ENCODE peak calls at places on chromosome 17, in five cellular contexts. M is H1, G is trophoblast cell, I is neuronal stem cell, X is mesenchymal stem cell. H is an unnamed sample.

GRCh38 chr17:42519546-42520444 is 16.2 kb upstream of the NAGLU start:
- DNase-seq in I (peak; percentile 72), X (peak; percentile 98), M (peak; percentile 51), G (peak; percentile 98), H (peak; percentile 77)

GRCh38 chr17:54494731-54495715 is 405.6 kb upstream of the TOM1L1 start:
- DNase-seq in G (no peak), X (no peak), M (no peak), I (no peak), H (no peak)

GRCh38 chr17:69588739-69589334 is 174.3 kb downstream of the MAP2K6 start:
- DNase-seq in M (no peak), I (no peak), G (peak; percentile 76), X (peak; percentile 40), H (no peak)

GRCh38 chr17:82831041-82831817 is 8.6 kb downstream of the ZNF750 start:
- DNase-seq in X (no peak), G (no peak), I (no peak), M (no peak), H (no peak)

GRCh38 chr17:39045948-39046679 is 78.9 kb upstream of the FBXO47 start:
- DNase-seq in I (no peak), X (no peak), M (no peak), G (no peak), H (peak; percentile 93)

GRCh38 chr17:12859520-12859919 is 70.2 kb downstream of the ARHGAP44 start:
- DNase-seq in I (no peak), X (no peak), G (no peak), M (no peak), H (no peak)

GRCh38 chr17:40329981-40330794 is 21.2 kb downstream of the RARA start:
- DNase-seq in I (no peak), G (no peak), X (no peak), M (no peak), H (no peak)

GRCh38 chr17:57552114-57552601 is 192.9 kb downstream of the CCDC182 start:
- DNase-seq in G (no peak), X (peak; percentile 57), M (no peak), I (no peak), H (peak; percentile 89)

GRCh38 chr17:43220511-43221125 is 7.8 kb downstream of the CCDC200 start:
- DNase-seq in M (no peak), X (no peak), G (no peak), I (no peak), H (no peak)

GRCh38 chr17:34269969-34270368 is at the start of gene CCL7:
- DNase-seq in M (no peak), I (no peak), X (peak; percentile 60), G (no peak), H (no peak)

GRCh38 chr17:64938290-64938689 is 19.0 kb upstream of the LRRC37A3 start:
- DNase-seq in I (no peak), X (no peak), M (no peak), G (peak; percentile 80), H (no peak)

GRCh38 chr17:43608313-43608712 is 53.4 kb downstream of the MEOX1 start:
- DNase-seq in X (peak; percentile 67), I (no peak), G (no peak), M (no peak), H (no peak)

GRCh38 chr17:6138761-6139446 is 68.7 kb downstream of the WSCD1 start:
- DNase-seq in X (no peak), G (no peak), I (no peak), M (peak; percentile 7), H (peak; percentile 81)

GRCh38 chr17:40541060-40541872 is 24.0 kb downstream of the CCR7 start:
- DNase-seq in X (no peak), M (no peak), G (no peak), I (no peak), H (no peak)

GRCh38 chr17:12992676-12993075 is 25.2 kb downstream of the ELAC2 start:
- DNase-seq in G (no peak), I (no peak), X (no peak), M (no peak), H (no peak)

GRCh38 chr17:77254961-77255741 is 114.4 kb downstream of the SEC14L1 start:
- DNase-seq in X (peak; percentile 97), I (no peak), M (no peak), G (peak; percentile 94), H (peak; percentile 68)

GRCh38 chr17:30780343-30780742 is 44.1 kb downstream of the CRLF3 start:
- DNase-seq in G (no peak), X (peak; percentile 8), M (no peak), I (no peak), H (no peak)

GRCh38 chr17:69320210-69320907 is 6.6 kb downstream of the ABCA5 start:
- DNase-seq in I (no peak), X (no peak), G (no peak), M (no peak), H (no peak)

GRCh38 chr17:61389670-61390478 is 9.8 kb upstream of the TBX2 start:
- DNase-seq in M (no peak), X (peak; percentile 46), G (peak; percentile 44), I (no peak), H (peak; percentile 85)

GRCh38 chr17:44970136-44970737 is 2.1 kb upstream of the C1QL1 start:
- DNase-seq in X (peak; percentile 46), I (no peak), M (no peak), G (peak; percentile 32), H (peak; percentile 72)

GRCh38 chr17:68318103-68318991 is 27.1 kb downstream of the ARSG start:
- DNase-seq in I (no peak), G (peak; percentile 66), X (peak; percentile 94), M (no peak), H (no peak)

GRCh38 chr17:75033346-75034235 is 13.2 kb downstream of the ATP5PD start:
- DNase-seq in M (peak; percentile 87), I (peak; percentile 98), G (peak; percentile 97), X (peak; percentile 95), H (peak; percentile 98)

GRCh38 chr17:60563743-60564142 is 36.2 kb upstream of the PPM1D start:
- DNase-seq in M (no peak), X (no peak), I (no peak), G (peak; percentile 35), H (no peak)

GRCh38 chr17:72470338-72471133 is 349.7 kb downstream of the SOX9 start:
- DNase-seq in I (no peak), M (no peak), G (no peak), X (peak; percentile 78), H (no peak)

GRCh38 chr17:70924776-70925175 is 755.4 kb downstream of the KCNJ2 start:
- DNase-seq in X (no peak), G (no peak), I (no peak), M (no peak), H (no peak)

GRCh38 chr17:82909322-82909904 is 69.6 kb upstream of the ZNF750 start:
- DNase-seq in I (no peak), M (no peak), X (no peak), G (peak; percentile 36), H (no peak)

GRCh38 chr17:78736526-78737079 is 45.5 kb downstream of the CYTH1 start:
- DNase-seq in X (no peak), M (no peak), G (peak; percentile 76), I (no peak), H (peak; percentile 91)

GRCh38 chr17:78738698-78739097 is 43.4 kb downstream of the CYTH1 start:
- DNase-seq in G (no peak), I (no peak), X (no peak), M (no peak), H (no peak)

GRCh38 chr17:78735832-78736525 is 46.1 kb downstream of the CYTH1 start:
- DNase-seq in G (peak; percentile 55), I (no peak), X (peak; percentile 46), M (no peak), H (no peak)

GRCh38 chr17:78738245-78738644 is 43.8 kb downstream of the CYTH1 start:
- DNase-seq in I (no peak), G (no peak), M (no peak), X (no peak), H (no peak)

DNA sequence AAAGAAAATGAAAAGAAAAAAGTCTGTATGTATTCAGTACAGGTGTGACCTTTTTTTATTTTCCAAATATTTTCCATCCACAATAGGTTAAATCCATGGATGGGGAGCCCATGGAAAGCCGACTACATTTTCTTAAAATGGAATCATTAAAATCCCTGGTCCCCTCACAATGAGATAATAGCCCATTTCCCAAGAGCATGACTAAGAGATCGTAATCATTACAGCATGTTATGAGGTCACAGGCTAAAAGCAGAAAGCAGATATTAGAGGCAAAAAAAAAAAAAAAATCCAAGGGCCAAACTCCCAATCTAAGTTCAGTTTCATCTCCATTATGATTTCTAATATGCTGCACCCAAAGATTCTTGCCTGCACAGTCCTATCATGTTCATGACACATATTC is 44.7 kb downstream of the CYTH1 start:
- DNase-seq in I (no peak), M (no peak), G (peak; percentile 88), X (peak; percentile 88), H (no peak)
- H2BK12ac ChIP-seq in I (no peak overlapping the region), M (no peak overlapping the region), G (no peak overlapping the region), X (no peak overlapping the region), H (no peak overlapping the region)

GRCh38 chr17:50660887-50661345 is 26.2 kb downstream of the ABCC3 start:
- DNase-seq in X (no peak), G (peak; percentile 71), I (no peak), M (no peak), H (no peak)
- H4K8ac ChIP-seq in X (peak overlapping the region; percentile 93), G (peak overlapping the region; percentile 27), I (no peak overlapping the region), M (no peak overlapping the region), H (no peak overlapping the region)

GRCh38 chr17:80877829-80878303 is 113.8 kb upstream of the CHMP6 start:
- DNase-seq in G (no peak), M (no peak), X (no peak), I (no peak), H (no peak)

GRCh38 chr17:80877095-80877828 is 114.4 kb upstream of the CHMP6 start:
- DNase-seq in X (no peak), G (no peak), M (no peak), I (no peak), H (no peak)

GRCh38 chr17:80872999-80873951 is 118.4 kb upstream of the CHMP6 start:
- DNase-seq in X (peak; percentile 56), I (peak; percentile 75), G (peak; percentile 92), M (peak; percentile 38), H (peak; percentile 90)

GRCh38 chr17:80872011-80872929 is 119.4 kb upstream of the CHMP6 start:
- DNase-seq in X (no peak), G (no peak), I (no peak), M (no peak), H (no peak)

DNA sequence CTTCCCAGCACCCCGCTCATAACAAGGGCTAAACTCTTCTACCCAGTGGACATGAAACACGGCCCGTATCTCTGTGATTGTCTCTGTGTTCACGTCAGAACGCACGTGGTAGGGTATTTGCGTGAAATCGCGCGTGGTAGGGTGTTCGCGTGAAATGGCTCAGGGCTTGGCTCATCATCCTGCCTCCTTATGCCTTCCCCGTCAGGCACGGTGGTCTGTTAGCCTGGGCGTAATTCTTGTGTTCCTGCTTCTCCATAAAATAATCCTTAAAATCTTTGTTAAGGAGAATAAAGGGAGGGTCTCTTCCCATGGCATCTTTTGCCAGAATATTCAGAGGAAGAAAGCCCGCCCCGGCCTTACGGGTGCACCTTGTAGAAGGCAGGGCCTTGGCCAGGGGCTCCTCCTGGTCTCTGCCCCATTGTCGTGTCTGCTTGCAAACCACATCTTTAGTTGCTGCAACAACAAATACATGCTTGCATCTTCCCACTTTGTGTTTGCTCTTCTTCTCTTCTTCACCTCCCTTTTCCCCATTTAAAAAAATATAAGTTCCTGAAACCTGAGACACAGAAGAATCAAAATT is 116.7 kb upstream of the CHMP6 start:
- DNase-seq in M (no peak), G (no peak), I (no peak), X (no peak), H (no peak)
- H2BK12ac ChIP-seq in M (peak overlapping the region; percentile 72), G (no peak overlapping the region), I (no peak overlapping the region), X (no peak overlapping the region), H (peak overlapping the region; percentile 58)

GRCh38 chr17:7836596-7837374 is 2.8 kb downstream of the KDM6B start:
- DNase-seq in M (peak; percentile 91), G (peak; percentile 96), X (peak; percentile 99), I (peak; percentile 98), H (peak; percentile 100)
- H4K8ac ChIP-seq in M (no peak overlapping the region), G (peak overlapping the region; percentile 68), X (peak overlapping the region; percentile 68), I (no peak overlapping the region), H (no peak overlapping the region)